ENCODE peak calls at places on chromosomes 11 and 22, in six cellular contexts. A is endodermal cell; E is small intestine; R is CD8-positive, alpha-beta memory T cell; J is cardiac muscle cell; S is PC-3. N is an unnamed sample.
A peak's percentile ranks its signal among the peaks of the same experiment; 100 is the strongest.

GRCh38 chr11:111429066-111429506 is 50.0 kb upstream of the POU2AF1 start:
- DNase-seq in R (no peak), E (peak; percentile 76), A (peak; percentile 87), S (peak; percentile 66), J (peak; percentile 81), N (peak; percentile 59)

GRCh38 chr11:62501432-62501891 is 45.1 kb downstream of the AHNAK start:
- DNase-seq in E (no peak), J (no peak), S (no peak), R (no peak), A (peak; percentile 61), N (no peak)

GRCh38 chr11:82980292-82980691 is 78.8 kb downstream of the DDIAS start:
- DNase-seq in R (no peak), A (no peak), E (no peak), S (peak; percentile 88), J (peak; percentile 67), N (no peak)

GRCh38 chr11:118241191-118242098 is 10.7 kb downstream of the MPZL3 start:
- DNase-seq in A (no peak), R (peak; percentile 45), S (peak; percentile 98), J (peak; percentile 32), E (peak; percentile 91), N (no peak)

GRCh38 chr22:32986773-32987050 is 71.5 kb downstream of the SYN3 start:
- DNase-seq in R (no peak), S (no peak), E (no peak), A (no peak), J (no peak), N (no peak)

GRCh38 chr22:25177226-25177625 is 22.4 kb upstream of the CRYBB3 start:
- DNase-seq in J (no peak), S (no peak), R (no peak), E (no peak), A (no peak), N (no peak)

GRCh38 chr11:75565221-75565814 is 3.3 kb downstream of the SERPINH1 start:
- DNase-seq in J (peak; percentile 77), R (no peak), S (peak; percentile 77), E (no peak), A (peak; percentile 67), N (peak; percentile 72)

GRCh38 chr11:96736591-96736990 is 346.8 kb downstream of the JRKL start:
- DNase-seq in E (no peak), J (peak; percentile 8), S (no peak), R (no peak), A (no peak), N (no peak)

GRCh38 chr11:7575841-7576451 is 62.1 kb downstream of the PPFIBP2 start:
- DNase-seq in S (peak; percentile 41), E (peak; percentile 95), J (no peak), R (no peak), A (peak; percentile 68), N (peak; percentile 34)

GRCh38 chr11:107741044-107741823 is 29.4 kb upstream of the SLN start:
- DNase-seq in R (no peak), E (peak; percentile 49), J (peak; percentile 55), A (peak; percentile 72), S (peak; percentile 73), N (peak; percentile 43)

GRCh38 chr22:38788417-38788816 is 5.5 kb downstream of the DNAL4 start:
- DNase-seq in S (peak; percentile 26), R (no peak), J (peak; percentile 96), E (peak; percentile 73), A (no peak), N (no peak)

GRCh38 chr22:29009148-29009547 is 52.5 kb downstream of the C22orf31 start:
- DNase-seq in E (no peak), J (peak; percentile 81), R (no peak), A (no peak), S (no peak), N (no peak)

GRCh38 chr11:80182906-80183305 is 742.1 kb upstream of the TENM4 start:
- DNase-seq in E (no peak), J (no peak), R (no peak), S (no peak), A (no peak), N (no peak)

GRCh38 chr11:9150944-9151343 is 59.5 kb upstream of the SCUBE2 start:
- DNase-seq in S (no peak), R (no peak), A (no peak), J (peak; percentile 36), E (no peak), N (no peak)

GRCh38 chr22:17903564-17904295 is 120.6 kb downstream of the MICAL3 start:
- DNase-seq in E (peak; percentile 68), J (no peak), S (no peak), R (no peak), A (peak; percentile 56), N (peak; percentile 74)
- H3K36me3 ChIP-seq in E (peaks cover 2% of the 10 kb centered on the region), J (peaks cover 38% of the 10 kb centered on the region), S (peaks cover 21% of the 10 kb centered on the region), R (no peaks in the 10 kb centered on the region), A (peaks cover 39% of the 10 kb centered on the region), N (peaks cover 7% of the 10 kb centered on the region)

DNA sequence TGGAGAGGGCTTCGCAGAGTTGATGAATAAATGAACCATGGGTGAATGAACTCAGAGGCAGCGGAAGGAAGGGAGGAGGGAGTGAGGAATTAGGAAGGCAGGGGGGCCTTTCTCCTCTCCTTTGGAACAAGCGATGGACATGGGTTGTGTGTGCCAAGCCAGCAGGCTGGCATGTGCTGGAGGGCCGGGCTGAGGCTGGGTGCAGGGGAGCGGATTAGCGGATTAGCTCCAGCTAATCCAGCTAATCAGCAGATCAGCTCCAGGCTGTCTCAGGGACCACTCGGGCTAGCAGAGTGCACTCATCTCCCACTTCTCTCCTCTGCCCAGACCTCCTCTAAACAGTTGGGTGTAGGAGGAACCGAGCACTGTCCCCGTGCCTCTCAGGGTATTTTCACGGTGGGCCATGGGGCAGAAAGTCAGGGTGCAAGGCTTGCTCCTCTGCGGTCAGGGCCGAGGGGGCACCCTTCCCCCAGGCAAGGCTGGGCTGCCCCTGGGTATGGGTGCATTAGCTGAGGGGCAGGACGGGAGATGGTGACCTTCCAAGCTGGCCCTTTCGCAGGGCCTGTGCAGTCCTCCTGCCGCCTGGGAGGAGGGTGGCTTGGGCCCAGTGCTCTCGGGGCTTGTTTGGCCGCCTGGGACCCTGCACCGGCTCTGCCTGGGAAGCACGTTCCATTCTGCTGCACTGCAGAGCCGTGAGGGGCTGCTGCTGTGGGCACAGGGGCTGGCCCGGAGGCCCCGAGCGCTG is 120.3 kb upstream of the B3GAT1 start:
- DNase-seq in A (peak; percentile 37), S (no peak), J (no peak), E (no peak), R (no peak), N (peak; percentile 29)
- H3K27me3 ChIP-seq in A (peaks cover 86% of the 10 kb centered on the region), S (peaks cover 60% of the 10 kb centered on the region), J (no peaks in the 10 kb centered on the region), E (no peaks in the 10 kb centered on the region), R (peaks cover under 1% of the 10 kb centered on the region), N (no peaks in the 10 kb centered on the region)

GRCh38 chr22:46286941-46287872 is 9.5 kb upstream of the GTSE1 start:
- DNase-seq in R (no peak), E (no peak), J (no peak), S (no peak), A (no peak), N (peak; percentile 36)

GRCh38 chr22:46288846-46289243 is 7.8 kb upstream of the GTSE1 start:
- DNase-seq in E (no peak), R (no peak), J (no peak), S (no peak), A (no peak), N (no peak)

GRCh38 chr22:46286006-46286405 is 10.7 kb upstream of the GTSE1 start:
- DNase-seq in A (no peak), S (no peak), R (no peak), E (no peak), J (no peak), N (no peak)

GRCh38 chr22:46289244-46289891 is 7.3 kb upstream of the GTSE1 start:
- DNase-seq in S (no peak), J (no peak), R (peak; percentile 52), E (no peak), A (no peak), N (peak; percentile 42)

GRCh38 chr22:46287873-46288751 is 8.6 kb upstream of the GTSE1 start:
- DNase-seq in E (peak; percentile 59), A (no peak), J (no peak), R (no peak), S (no peak), N (peak; percentile 44)
- H3K36me3 ChIP-seq in E (peaks cover 13% of the 10 kb centered on the region), A (peaks cover 28% of the 10 kb centered on the region), J (peaks cover 23% of the 10 kb centered on the region), R (no peaks in the 10 kb centered on the region), S (no peaks in the 10 kb centered on the region), N (peaks cover 6% of the 10 kb centered on the region)

GRCh38 chr11:115272925-115273324 is 231.3 kb downstream of the CADM1 start:
- DNase-seq in A (no peak), E (no peak), J (no peak), R (no peak), S (no peak), N (no peak)
- H3K27me3 ChIP-seq in A (no peaks in the 10 kb centered on the region), E (no peaks in the 10 kb centered on the region), J (no peaks in the 10 kb centered on the region), R (no peaks in the 10 kb centered on the region), S (no peaks in the 10 kb centered on the region), N (no peaks in the 10 kb centered on the region)

GRCh38 chr11:126049159-126049558 is 13.5 kb downstream of the CDON start:
- DNase-seq in A (no peak), R (no peak), S (no peak), J (no peak), E (no peak), N (no peak)

GRCh38 chr11:126048198-126048597 is 14.5 kb downstream of the CDON start:
- DNase-seq in E (peak; percentile 53), R (no peak), J (no peak), S (no peak), A (no peak), N (no peak)

GRCh38 chr11:126051117-126051516 is 11.5 kb downstream of the CDON start:
- DNase-seq in S (no peak), A (no peak), J (no peak), R (no peak), E (peak; percentile 15), N (no peak)

DNA sequence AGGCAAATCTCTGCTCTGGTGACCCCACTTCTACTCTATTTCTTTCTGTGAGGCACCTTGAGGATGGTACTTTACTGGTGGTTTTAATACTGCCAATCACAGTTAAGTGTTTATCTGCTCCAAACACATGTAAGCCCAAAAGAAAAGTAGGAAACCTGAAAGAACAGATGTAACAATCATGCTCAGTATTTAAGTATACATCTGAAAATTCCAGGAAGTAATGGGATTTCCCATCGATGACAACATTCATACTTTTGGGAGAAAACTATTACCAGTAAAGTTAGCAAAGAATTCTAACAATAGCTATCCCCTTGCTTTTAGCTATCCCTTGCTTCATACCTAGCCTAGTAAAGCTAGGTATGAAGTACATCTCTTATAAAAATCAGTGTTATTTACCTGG is 15.9 kb downstream of the CDON start:
- DNase-seq in J (no peak), E (no peak), A (no peak), S (no peak), R (no peak), N (no peak)
- H3K36me3 ChIP-seq in J (no peaks in the 10 kb centered on the region), E (no peaks in the 10 kb centered on the region), A (no peaks in the 10 kb centered on the region), S (no peaks in the 10 kb centered on the region), R (no peaks in the 10 kb centered on the region), N (no peaks in the 10 kb centered on the region)